ENCODE peak calls at places on chromosomes 5 and 9, in ten cellular contexts. One of them, this sample, is unnamed.

GRCh38 chr5:88660947-88661869 is 221.8 kb downstream of the MEF2C start:
- DNase-seq in nucleus accumbens: peak
- DNase-seq in brain microvascular endothelial cell: peak
- DNase-seq in dermis microvascular lymphatic vessel endothelial cell: no peak
- DNase-seq in AG08396: peak
- DNase-seq in adipocyte: peak
- DNase-seq in GDM1: no peak
- DNase-seq in HCEC 1CT: peak
- DNase-seq in right cardiac atrium: peak
- DNase-seq in NCI-H345: peak
- DNase-seq in this sample: peak

GRCh38 chr5:83026507-83026906 is 50.7 kb downstream of the TMEM167A start:
- DNase-seq in adipocyte: no peak
- DNase-seq in HCEC 1CT: no peak
- DNase-seq in NCI-H345: no peak
- DNase-seq in nucleus accumbens: no peak
- DNase-seq in GDM1: no peak
- DNase-seq in brain microvascular endothelial cell: no peak
- DNase-seq in AG08396: no peak
- DNase-seq in dermis microvascular lymphatic vessel endothelial cell: no peak
- DNase-seq in right cardiac atrium: no peak
- DNase-seq in this sample: no peak

GRCh38 chr5:96709152-96709821 is 47.1 kb downstream of the CAST start:
- DNase-seq in NCI-H345: no peak
- DNase-seq in nucleus accumbens: no peak
- DNase-seq in GDM1: no peak
- DNase-seq in right cardiac atrium: no peak
- DNase-seq in brain microvascular endothelial cell: peak
- DNase-seq in HCEC 1CT: peak
- DNase-seq in dermis microvascular lymphatic vessel endothelial cell: no peak
- DNase-seq in adipocyte: peak
- DNase-seq in AG08396: peak
- DNase-seq in this sample: peak

GRCh38 chr9:97387504-97387886 is 24.4 kb upstream of the TDRD7 start:
- DNase-seq in adipocyte: no peak
- DNase-seq in GDM1: no peak
- DNase-seq in nucleus accumbens: no peak
- DNase-seq in right cardiac atrium: no peak
- DNase-seq in brain microvascular endothelial cell: no peak
- DNase-seq in HCEC 1CT: no peak
- DNase-seq in dermis microvascular lymphatic vessel endothelial cell: no peak
- DNase-seq in NCI-H345: no peak
- DNase-seq in AG08396: no peak
- DNase-seq in this sample: no peak

GRCh38 chr9:112360047-112360804 is 19.7 kb upstream of the HSDL2 start:
- DNase-seq in NCI-H345: no peak
- DNase-seq in dermis microvascular lymphatic vessel endothelial cell: no peak
- DNase-seq in brain microvascular endothelial cell: no peak
- DNase-seq in right cardiac atrium: no peak
- DNase-seq in AG08396: no peak
- DNase-seq in adipocyte: peak
- DNase-seq in nucleus accumbens: no peak
- DNase-seq in GDM1: no peak
- DNase-seq in HCEC 1CT: peak
- DNase-seq in this sample: no peak

GRCh38 chr9:76729980-76730737 is 34.1 kb upstream of the PCA3 start:
- DNase-seq in adipocyte: no peak
- DNase-seq in brain microvascular endothelial cell: no peak
- DNase-seq in HCEC 1CT: no peak
- DNase-seq in AG08396: no peak
- DNase-seq in right cardiac atrium: no peak
- DNase-seq in GDM1: no peak
- DNase-seq in dermis microvascular lymphatic vessel endothelial cell: no peak
- DNase-seq in nucleus accumbens: no peak
- DNase-seq in NCI-H345: peak
- DNase-seq in this sample: no peak

GRCh38 chr9:99749641-99750040 is 72.0 kb upstream of the NR4A3 start:
- DNase-seq in AG08396: no peak
- DNase-seq in dermis microvascular lymphatic vessel endothelial cell: no peak
- DNase-seq in right cardiac atrium: no peak
- DNase-seq in HCEC 1CT: no peak
- DNase-seq in brain microvascular endothelial cell: no peak
- DNase-seq in adipocyte: no peak
- DNase-seq in nucleus accumbens: no peak
- DNase-seq in NCI-H345: no peak
- DNase-seq in GDM1: no peak
- DNase-seq in this sample: no peak

GRCh38 chr5:31531543-31531887 is 378 bp downstream of the DROSHA start:
- DNase-seq in brain microvascular endothelial cell: peak
- DNase-seq in GDM1: no peak
- DNase-seq in AG08396: peak
- DNase-seq in dermis microvascular lymphatic vessel endothelial cell: peak
- DNase-seq in nucleus accumbens: no peak
- DNase-seq in NCI-H345: peak
- DNase-seq in adipocyte: peak
- DNase-seq in HCEC 1CT: peak
- DNase-seq in right cardiac atrium: peak
- DNase-seq in this sample: peak

GRCh38 chr9:107737987-107738743 is 248.6 kb upstream of the KLF4 start:
- DNase-seq in brain microvascular endothelial cell: peak
- DNase-seq in NCI-H345: peak
- DNase-seq in AG08396: peak
- DNase-seq in HCEC 1CT: no peak
- DNase-seq in nucleus accumbens: no peak
- DNase-seq in GDM1: no peak
- DNase-seq in dermis microvascular lymphatic vessel endothelial cell: no peak
- DNase-seq in adipocyte: peak
- DNase-seq in right cardiac atrium: peak
- DNase-seq in this sample: no peak